ENCODE peak calls at places on chromosomes 13 and 19, in five cellular contexts. B is CD8-positive, alpha-beta memory T cell; I is stimulated activated CD4-positive, alpha-beta T cell treated with anti-CD3 and anti-CD28 coated beads, Interleukin-15, amount 100 ng/mL, for 24 hours; R is RWPE1; Y is retina. S is an unnamed sample.
A peak's percentile ranks its signal among the peaks of the same experiment; 100 is the strongest.

GRCh38 chr19:15810335-15810734 is 5.1 kb downstream of the OR10H1 start:
- DNase-seq in R (peak; percentile 55), Y (no peak), I (no peak), B (no peak), S (no peak)

GRCh38 chr13:27535546-27535945 is 84.8 kb downstream of the LNX2 start:
- DNase-seq in I (no peak), R (no peak), Y (no peak), B (no peak), S (no peak)

GRCh38 chr19:42554046-42554575 is 25.8 kb upstream of the CEACAM1 start:
- DNase-seq in B (no peak), Y (no peak), I (no peak), R (no peak), S (no peak)

GRCh38 chr19:35352448-35353304 is 5.0 kb downstream of the FFAR1 start:
- DNase-seq in I (peak; percentile 81), B (peak; percentile 59), R (peak; percentile 86), Y (peak; percentile 86), S (peak; percentile 88)

GRCh38 chr13:79799049-79799448 is 318.1 kb downstream of the NDFIP2 start:
- DNase-seq in I (no peak), R (no peak), B (no peak), Y (no peak), S (no peak)

GRCh38 chr19:34994643-34995471 is 5.3 kb upstream of the GRAMD1A start:
- DNase-seq in Y (no peak), I (no peak), R (no peak), B (no peak), S (no peak)

GRCh38 chr19:41745761-41746160 is 9.6 kb upstream of the CEACAM6 start:
- DNase-seq in Y (no peak), I (no peak), R (no peak), B (no peak), S (no peak)

GRCh38 chr19:43105496-43105895 is 23.0 kb upstream of the PSG2 start:
- DNase-seq in R (no peak), I (no peak), B (no peak), Y (no peak), S (no peak)

GRCh38 chr19:31353826-31354225 is 4.6 kb upstream of the TSHZ3 start:
- DNase-seq in B (no peak), R (no peak), I (no peak), Y (peak; percentile 40), S (no peak)

GRCh38 chr13:43805071-43805468 is 18.3 kb upstream of the ENOX1 start:
- DNase-seq in R (peak; percentile 92), B (no peak), I (peak; percentile 35), Y (no peak), S (no peak)

GRCh38 chr13:30355405-30355741 is 48.0 kb upstream of the KATNAL1 start:
- DNase-seq in I (peak; percentile 38), B (no peak), R (no peak), Y (peak; percentile 25), S (no peak)

GRCh38 chr13:79404985-79405384 is 1.1 kb downstream of the RBM26 start:
- DNase-seq in I (peak; percentile 48), Y (peak; percentile 22), B (no peak), R (peak; percentile 12), S (no peak)

GRCh38 chr19:54648129-54648528 is 14.7 kb upstream of the LILRB4 start:
- DNase-seq in B (no peak), Y (no peak), I (no peak), R (no peak), S (no peak)

GRCh38 chr13:107685876-107686275 is 529.5 kb downstream of the LIG4 start:
- DNase-seq in R (no peak), Y (no peak), I (no peak), B (no peak), S (no peak)

GRCh38 chr19:40598121-40598917 is 2.9 kb upstream of the LTBP4 start:
- DNase-seq in B (peak; percentile 82), R (peak; percentile 80), Y (peak; percentile 96), I (peak; percentile 88), S (peak; percentile 95)

GRCh38 chr13:37068962-37069361 is 9.5 kb upstream of the SUPT20H start:
- DNase-seq in R (no peak), B (no peak), I (no peak), Y (no peak), S (no peak)

GRCh38 chr19:883661-884211 is 9.3 kb downstream of the MED16 start:
- DNase-seq in Y (no peak), R (peak; percentile 84), I (no peak), B (no peak), S (no peak)

S was measured in HTR-8/SVneo.